ENCODE peak calls at places on chromosomes 7 and 10, in ten cellular contexts. Z, S, R, K, L, A, F, J, Y and O are unnamed samples.

GRCh38 chr10:48249763-48250351 is 24.6 kb downstream of the FRMPD2 start:
- DNase-seq in Z (no peak), S (no peak), R (no peak), K (no peak), L (no peak), A (peak), F (no peak), J (no peak), Y (no peak), O (peak)

GRCh38 chr10:34139559-34139958 is 675.5 kb downstream of the PARD3 start:
- DNase-seq in Z (no peak), S (no peak), R (peak), K (peak), L (no peak), A (no peak), F (peak), J (peak), Y (peak), O (no peak)

GRCh38 chr10:100356067-100357017 is 9.3 kb downstream of the SCD start:
- DNase-seq in Z (no peak), S (no peak), R (no peak), K (no peak), L (no peak), A (no peak), F (no peak), J (no peak), Y (no peak), O (no peak)

GRCh38 chr10:130756651-130757050 is 554.9 kb downstream of the TCERG1L start:
- DNase-seq in Z (no peak), S (no peak), R (no peak), K (no peak), L (no peak), A (no peak), F (no peak), J (no peak), Y (no peak), O (no peak)

GRCh38 chr7:128022631-128023532 is 8.4 kb downstream of the LRRC4 start:
- DNase-seq in Z (no peak), S (no peak), R (peak), K (peak), L (no peak), A (no peak), F (peak), J (peak), Y (peak), O (no peak)

GRCh38 chr10:110993024-110993693 is 73.8 kb downstream of the SHOC2 start:
- DNase-seq in Z (no peak), S (no peak), R (peak), K (peak), L (no peak), A (no peak), F (peak), J (no peak), Y (peak), O (peak)

GRCh38 chr7:32164341-32164996 is 94.3 kb upstream of the PDE1C start:
- DNase-seq in Z (peak), S (peak), R (peak), K (peak), L (no peak), A (peak), F (peak), J (peak), Y (peak), O (no peak)

GRCh38 chr10:718143-718700 is 28.8 kb upstream of the DIP2C start:
- DNase-seq in Z (no peak), S (no peak), R (no peak), K (no peak), L (no peak), A (peak), F (no peak), J (no peak), Y (no peak), O (no peak)

GRCh38 chr7:95396136-95397032 is at the start of gene PON3:
- DNase-seq in Z (no peak), S (peak), R (no peak), K (no peak), L (no peak), A (peak), F (no peak), J (peak), Y (no peak), O (no peak)

GRCh38 chr10:31464552-31464951 is 145.5 kb downstream of the ZEB1 start:
- DNase-seq in Z (no peak), S (no peak), R (no peak), K (no peak), L (peak), A (no peak), F (no peak), J (no peak), Y (no peak), O (no peak)

GRCh38 chr10:71334228-71334791 is 15.3 kb downstream of the SLC29A3 start:
- DNase-seq in Z (no peak), S (no peak), R (peak), K (no peak), L (no peak), A (no peak), F (no peak), J (peak), Y (no peak), O (no peak)

GRCh38 chr10:24579911-24580310 is 143.8 kb downstream of the ARHGAP21 start:
- DNase-seq in Z (no peak), S (peak), R (no peak), K (no peak), L (no peak), A (no peak), F (no peak), J (no peak), Y (no peak), O (no peak)

GRCh38 chr10:93947524-93947923 is 46.2 kb upstream of the PLCE1 start:
- DNase-seq in Z (no peak), S (no peak), R (no peak), K (peak), L (no peak), A (no peak), F (peak), J (no peak), Y (no peak), O (no peak)

GRCh38 chr10:132443998-132444876 is 47.2 kb downstream of the PWWP2B start:
- DNase-seq in Z (peak), S (peak), R (no peak), K (no peak), L (peak), A (peak), F (no peak), J (no peak), Y (no peak), O (peak)

GRCh38 chr7:128937647-128938523 is at the start of gene IRF5:
- DNase-seq in Z (peak), S (peak), R (peak), K (no peak), L (no peak), A (no peak), F (no peak), J (peak), Y (no peak), O (no peak)

GRCh38 chr7:47643716-47644400 is 61.9 kb upstream of the TNS3 start:
- DNase-seq in Z (no peak), S (no peak), R (no peak), K (no peak), L (no peak), A (no peak), F (no peak), J (no peak), Y (no peak), O (no peak)

GRCh38 chr10:68550747-68551411 is 9.3 kb upstream of the TET1 start:
- DNase-seq in Z (peak), S (peak), R (peak), K (peak), L (peak), A (peak), F (peak), J (peak), Y (peak), O (peak)

GRCh38 chr7:19001854-19002253 is 115.6 kb downstream of the TWIST1 start:
- DNase-seq in Z (no peak), S (no peak), R (no peak), K (no peak), L (no peak), A (no peak), F (peak), J (no peak), Y (peak), O (no peak)

GRCh38 chr10:67175354-67175753 is 249.5 kb downstream of the LRRTM3 start:
- DNase-seq in Z (no peak), S (no peak), R (no peak), K (no peak), L (no peak), A (no peak), F (no peak), J (no peak), Y (no peak), O (no peak)

GRCh38 chr7:143279186-143280098 is 5.3 kb upstream of the TMEM139 start:
- DNase-seq in Z (peak), S (peak), R (peak), K (peak), L (no peak), A (no peak), F (peak), J (peak), Y (peak), O (no peak)

GRCh38 chr7:155228894-155229293 is 68.8 kb upstream of the INSIG1 start:
- DNase-seq in Z (no peak), S (no peak), R (no peak), K (no peak), L (no peak), A (no peak), F (no peak), J (no peak), Y (no peak), O (no peak)

GRCh38 chr10:5632430-5632829 is 34.0 kb downstream of the ASB13 start:
- DNase-seq in Z (peak), S (no peak), R (peak), K (no peak), L (no peak), A (no peak), F (peak), J (peak), Y (no peak), O (no peak)

GRCh38 chr10:66803174-66803573 is 122.7 kb upstream of the LRRTM3 start:
- DNase-seq in Z (no peak), S (peak), R (no peak), K (no peak), L (no peak), A (no peak), F (no peak), J (no peak), Y (no peak), O (no peak)

GRCh38 chr10:110893559-110894179 is 21.9 kb downstream of the PDCD4 start:
- DNase-seq in Z (peak), S (peak), R (peak), K (peak), L (peak), A (peak), F (peak), J (peak), Y (peak), O (no peak)

GRCh38 chr7:157526604-157527003 is 189.8 kb downstream of the DNAJB6 start:
- DNase-seq in Z (no peak), S (no peak), R (no peak), K (no peak), L (no peak), A (no peak), F (peak), J (no peak), Y (no peak), O (peak)

GRCh38 chr10:132298038-132298935 is 9.5 kb downstream of the STK32C start:
- DNase-seq in Z (no peak), S (no peak), R (no peak), K (no peak), L (no peak), A (no peak), F (no peak), J (no peak), Y (no peak), O (no peak)

GRCh38 chr10:23643396-23643795 is 204.5 kb downstream of the OTUD1 start:
- DNase-seq in Z (no peak), S (peak), R (no peak), K (no peak), L (no peak), A (no peak), F (no peak), J (no peak), Y (peak), O (no peak)

GRCh38 chr7:129911790-129912189 is 41.0 kb downstream of the UBE2H start:
- DNase-seq in Z (no peak), S (no peak), R (peak), K (peak), L (no peak), A (no peak), F (no peak), J (no peak), Y (no peak), O (no peak)

GRCh38 chr7:76234931-76235441 is 33.3 kb downstream of the SRRM3 start:
- DNase-seq in Z (peak), S (peak), R (peak), K (peak), L (peak), A (peak), F (peak), J (peak), Y (peak), O (peak)

GRCh38 chr10:48460148-48460545 is 144.7 kb downstream of the ARHGAP22 start:
- DNase-seq in Z (no peak), S (no peak), R (no peak), K (no peak), L (no peak), A (no peak), F (no peak), J (no peak), Y (no peak), O (no peak)

GRCh38 chr7:158289761-158290523 is 297.7 kb downstream of the PTPRN2 start:
- DNase-seq in Z (no peak), S (no peak), R (no peak), K (no peak), L (no peak), A (no peak), F (no peak), J (no peak), Y (no peak), O (no peak)

GRCh38 chr7:158255558-158255957 is 332.1 kb downstream of the PTPRN2 start:
- DNase-seq in Z (no peak), S (no peak), R (no peak), K (no peak), L (no peak), A (no peak), F (no peak), J (no peak), Y (no peak), O (no peak)

GRCh38 chr10:34581871-34582532 is 233.1 kb downstream of the PARD3 start:
- DNase-seq in Z (no peak), S (no peak), R (peak), K (peak), L (no peak), A (no peak), F (peak), J (no peak), Y (peak), O (no peak)

GRCh38 chr7:5693529-5693928 is 87.9 kb downstream of the RNF216 start:
- DNase-seq in Z (no peak), S (peak), R (peak), K (peak), L (peak), A (peak), F (no peak), J (peak), Y (peak), O (no peak)

GRCh38 chr7:5692845-5693278 is 88.6 kb downstream of the RNF216 start:
- DNase-seq in Z (no peak), S (no peak), R (peak), K (peak), L (no peak), A (no peak), F (peak), J (peak), Y (peak), O (no peak)

GRCh38 chr7:5695037-5695708 is 86.3 kb downstream of the RNF216 start:
- DNase-seq in Z (peak), S (no peak), R (no peak), K (peak), L (peak), A (no peak), F (peak), J (no peak), Y (peak), O (peak)

GRCh38 chr7:5695709-5696345 is 85.6 kb downstream of the RNF216 start:
- DNase-seq in Z (peak), S (no peak), R (no peak), K (peak), L (no peak), A (no peak), F (no peak), J (no peak), Y (peak), O (no peak)

DNA sequence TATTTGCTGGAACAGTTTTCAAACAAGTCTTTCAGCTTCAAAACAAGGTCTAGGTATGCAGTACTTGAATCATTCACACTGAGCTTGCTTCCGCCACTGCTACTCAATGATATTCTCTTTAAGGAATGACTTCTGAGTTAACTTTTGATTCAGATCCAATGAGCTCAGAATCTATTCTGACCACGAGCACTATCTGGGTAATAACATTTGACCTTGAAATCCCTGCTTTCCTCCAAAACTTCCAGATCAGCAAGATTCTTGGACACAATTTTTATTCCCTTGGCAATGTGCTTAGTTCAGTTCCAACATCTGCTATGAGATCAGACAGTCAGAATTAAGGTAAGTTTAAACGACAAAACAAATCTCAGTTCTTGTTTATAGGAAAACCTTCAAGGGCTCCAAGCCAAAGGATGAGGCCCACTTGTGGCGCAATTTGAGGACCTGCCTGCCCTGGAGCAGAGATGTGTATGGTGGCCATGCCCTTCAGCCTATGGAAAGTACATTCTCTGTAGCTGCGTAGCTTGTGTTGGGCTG is 87.2 kb downstream of the RNF216 start:
- DNase-seq in Z (no peak), S (no peak), R (peak), K (peak), L (no peak), A (no peak), F (peak), J (no peak), Y (peak), O (no peak)
- H3K4me3 ChIP-seq in Z (no peak), S (no peak), R (peak), K (no peak), L (peak), A (no peak), F (peak), J (no peak), Y (no peak), O (no peak)

GRCh38 chr10:43292745-43293676 is 26.1 kb upstream of the RASGEF1A start:
- DNase-seq in Z (peak), S (peak), R (peak), K (peak), L (peak), A (peak), F (peak), J (peak), Y (peak), O (peak)
- H3K4me2 ChIP-seq in Z (no peak), S (no peak), R (peak), K (no peak), L (peak), A (peak), F (no peak), J (peak), Y (no peak), O (peak)

GRCh38 chr10:104640339-104641149 is 546 bp upstream of the SORCS3 start:
- DNase-seq in Z (peak), S (peak), R (no peak), K (no peak), L (no peak), A (no peak), F (no peak), J (no peak), Y (no peak), O (no peak)

GRCh38 chr10:104642001-104642270 is 846 bp downstream of the SORCS3 start:
- DNase-seq in Z (no peak), S (peak), R (no peak), K (no peak), L (no peak), A (no peak), F (no peak), J (no peak), Y (no peak), O (no peak)

GRCh38 chr10:104639595-104640338 is 1.3 kb upstream of the SORCS3 start:
- DNase-seq in Z (no peak), S (peak), R (no peak), K (no peak), L (no peak), A (no peak), F (no peak), J (peak), Y (no peak), O (no peak)

GRCh38 chr10:104641150-104642000 is at the start of gene SORCS3:
- DNase-seq in Z (peak), S (peak), R (no peak), K (no peak), L (no peak), A (no peak), F (no peak), J (peak), Y (no peak), O (no peak)

DNA sequence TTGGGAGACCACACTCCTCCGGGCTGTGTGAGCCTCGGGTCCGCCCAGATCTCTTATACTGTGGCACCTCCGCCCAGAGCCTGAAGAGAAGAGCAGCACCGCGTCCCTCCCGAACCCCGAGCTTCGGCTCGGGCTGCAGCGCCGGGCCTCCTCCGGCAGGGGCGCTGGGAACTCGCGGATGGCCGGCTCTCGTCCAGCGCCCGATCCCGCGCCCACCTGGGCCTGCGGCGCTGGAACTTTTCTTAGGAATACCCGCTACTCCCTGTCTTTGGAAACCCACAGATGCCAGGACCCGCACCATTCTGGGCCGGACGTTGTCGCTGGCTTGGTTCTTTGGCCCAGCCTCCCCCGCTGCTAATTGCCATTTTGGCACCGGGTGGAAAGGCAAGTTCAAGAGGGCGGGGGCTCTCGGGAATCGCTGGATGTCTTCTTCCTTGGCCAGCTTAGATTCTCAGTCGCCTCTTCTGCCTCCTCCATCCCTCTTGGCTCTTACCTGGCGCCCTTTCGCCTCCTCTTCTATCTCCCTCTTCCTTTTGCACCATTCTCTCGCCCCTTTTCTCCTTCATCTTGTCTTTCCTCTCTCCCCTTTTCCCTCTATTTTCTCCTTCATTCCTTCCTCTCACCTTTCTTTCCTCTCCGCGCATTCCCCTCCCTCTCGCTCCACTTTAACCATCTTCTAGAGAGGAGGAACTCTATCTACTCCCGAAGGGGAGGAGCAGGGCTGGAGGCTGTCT is 2.1 kb upstream of the SORCS3 start:
- DNase-seq in Z (peak), S (peak), R (no peak), K (no peak), L (no peak), A (peak), F (no peak), J (peak), Y (no peak), O (no peak)
- TF ChIP-seq CTCF in Z (peak), S (peak), R (no peak), K (no peak), L (no peak), A (peak), F (peak), J (peak), Y (peak), O (no peak)

GRCh38 chr7:151735186-151735853 is 141.6 kb downstream of the PRKAG2 start:
- DNase-seq in Z (no peak), S (peak), R (no peak), K (no peak), L (no peak), A (no peak), F (no peak), J (no peak), Y (no peak), O (no peak)
- H3K4me3 ChIP-seq in Z (no peak), S (no peak), R (no peak), K (peak), L (no peak), A (no peak), F (peak), J (peak), Y (peak), O (no peak)

GRCh38 chr7:2075811-2076210 is 156.9 kb downstream of the MAD1L1 start:
- DNase-seq in Z (no peak), S (no peak), R (no peak), K (no peak), L (no peak), A (no peak), F (no peak), J (no peak), Y (no peak), O (no peak)
- H3K4me2 ChIP-seq in Z (no peak), S (no peak), R (no peak), K (no peak), L (no peak), A (no peak), F (no peak), J (no peak), Y (no peak), O (no peak)

GRCh38 chr7:140696024-140696678 is 357 bp upstream of the NDUFB2 start:
- DNase-seq in Z (peak), S (peak), R (peak), K (peak), L (peak), A (peak), F (peak), J (no peak), Y (peak), O (peak)

GRCh38 chr7:140696679-140697446 is at the start of gene NDUFB2:
- DNase-seq in Z (peak), S (peak), R (peak), K (peak), L (peak), A (peak), F (peak), J (peak), Y (peak), O (peak)

GRCh38 chr7:140695381-140695780 is 1.1 kb upstream of the NDUFB2 start:
- DNase-seq in Z (no peak), S (no peak), R (no peak), K (no peak), L (no peak), A (no peak), F (no peak), J (no peak), Y (no peak), O (no peak)

GRCh38 chr7:140698477-140698876 is 2.0 kb downstream of the NDUFB2 start:
- DNase-seq in Z (no peak), S (no peak), R (no peak), K (no peak), L (no peak), A (no peak), F (no peak), J (no peak), Y (no peak), O (no peak)

GRCh38 chr7:140697447-140698143 is 1.1 kb downstream of the NDUFB2 start:
- DNase-seq in Z (no peak), S (no peak), R (no peak), K (peak), L (no peak), A (no peak), F (peak), J (no peak), Y (peak), O (no peak)
- TF ChIP-seq CTCF in Z (no peak), S (no peak), R (no peak), K (no peak), L (peak), A (no peak), F (no peak), J (no peak), Y (no peak), O (peak)